ENCODE peak calls at places on chromosome 3, in ten cellular contexts. Q is NCI-H2029; S is nephron progenitor cell; P is Panc1; X is anterior cingulate cortex; N is cardiac fibroblast; E is lung microvascular endothelial cell; B is activated CD4-positive, alpha-beta T cell treated with anti-CD3 and anti-CD28 coated beads for 48 hours; C is stimulated activated CD4-positive, alpha-beta T cell treated with anti-CD3 and anti-CD28 coated beads, Interleukin-2, amount 100 ng/mL, for 48 hours; V is CD4-positive, alpha-beta T cell. W is an unnamed sample.

GRCh38 chr3:42012935-42013651 is 51.2 kb upstream of the ULK4 start:
- DNase-seq in Q (peak), S (no peak), P (no peak), X (no peak), N (peak), E (peak), B (peak), C (peak), V (peak), W (peak)

GRCh38 chr3:3105815-3106214 is 4.4 kb downstream of the IL5RA start:
- DNase-seq in Q (no peak), S (no peak), P (no peak), X (no peak), N (no peak), E (no peak), B (no peak), C (no peak), V (no peak), W (no peak)

GRCh38 chr3:172853911-172854648 is 103.6 kb downstream of the ECT2 start:
- DNase-seq in Q (no peak), S (no peak), P (no peak), X (no peak), N (no peak), E (no peak), B (no peak), C (no peak), V (no peak), W (no peak)

GRCh38 chr3:101261506-101261905 is 58.9 kb downstream of the IMPG2 start:
- DNase-seq in Q (no peak), S (no peak), P (no peak), X (no peak), N (peak), E (no peak), B (no peak), C (no peak), V (no peak), W (no peak)

GRCh38 chr3:189710620-189711388 is 79.6 kb downstream of the TP63 start:
- DNase-seq in Q (no peak), S (peak), P (peak), X (no peak), N (peak), E (peak), B (peak), C (no peak), V (no peak), W (peak)

GRCh38 chr3:106256249-106256957 is 387.6 kb upstream of the CBLB start:
- DNase-seq in Q (no peak), S (no peak), P (no peak), X (no peak), N (no peak), E (no peak), B (no peak), C (no peak), V (no peak), W (no peak)

GRCh38 chr3:10010546-10011465 is 15.4 kb upstream of the FANCD2 start:
- DNase-seq in Q (peak), S (peak), P (no peak), X (peak), N (peak), E (peak), B (peak), C (peak), V (peak), W (peak)

GRCh38 chr3:100354850-100355249 is 20.3 kb downstream of the NIT2 start:
- DNase-seq in Q (no peak), S (no peak), P (no peak), X (no peak), N (peak), E (no peak), B (no peak), C (no peak), V (no peak), W (no peak)

GRCh38 chr3:119779731-119780383 is 2.0 kb upstream of the NR1I2 start:
- DNase-seq in Q (no peak), S (no peak), P (no peak), X (no peak), N (no peak), E (no peak), B (no peak), C (no peak), V (no peak), W (no peak)

GRCh38 chr3:58016710-58017109 is 8.5 kb downstream of the FLNB start:
- DNase-seq in Q (no peak), S (no peak), P (no peak), X (no peak), N (no peak), E (no peak), B (no peak), C (no peak), V (no peak), W (no peak)

GRCh38 chr3:88137836-88138235 is 11.9 kb upstream of the C3orf38 start:
- DNase-seq in Q (no peak), S (no peak), P (no peak), X (no peak), N (no peak), E (no peak), B (no peak), C (no peak), V (no peak), W (peak)

GRCh38 chr3:101945980-101946379 is 96.7 kb downstream of the NFKBIZ start:
- DNase-seq in Q (no peak), S (no peak), P (no peak), X (no peak), N (no peak), E (no peak), B (no peak), C (no peak), V (no peak), W (no peak)

GRCh38 chr3:143442761-143443477 is 323.3 kb downstream of the CHST2 start:
- DNase-seq in Q (no peak), S (no peak), P (no peak), X (no peak), N (peak), E (no peak), B (peak), C (no peak), V (no peak), W (no peak)

GRCh38 chr3:196501316-196502064 is 2.1 kb downstream of the RNF168 start:
- DNase-seq in Q (no peak), S (peak), P (no peak), X (no peak), N (peak), E (peak), B (peak), C (no peak), V (no peak), W (peak)

GRCh38 chr3:14798231-14798630 is 20.5 kb upstream of the FGD5 start:
- DNase-seq in Q (no peak), S (no peak), P (no peak), X (no peak), N (no peak), E (no peak), B (no peak), C (no peak), V (no peak), W (no peak)

GRCh38 chr3:53219897-53220483 is 35.8 kb downstream of the TKT start:
- DNase-seq in Q (peak), S (peak), P (peak), X (peak), N (peak), E (peak), B (peak), C (peak), V (peak), W (peak)

GRCh38 chr3:38003371-38003816 is 12.8 kb downstream of the VILL start:
- DNase-seq in Q (no peak), S (peak), P (no peak), X (peak), N (peak), E (peak), B (peak), C (peak), V (peak), W (peak)

GRCh38 chr3:130395916-130396315 is 50.4 kb downstream of the COL6A5 start:
- DNase-seq in Q (no peak), S (no peak), P (peak), X (no peak), N (peak), E (no peak), B (no peak), C (no peak), V (no peak), W (peak)